ENCODE peak calls at places on chromosomes 11 and 22, in six cellular contexts. One of them, this sample, is unnamed.

GRCh38 chr11:118530683-118531596 is at the start of gene TMEM25:
- DNase-seq in stimulated activated naive CD4-positive, alpha-beta T cell: peak
- DNase-seq in right lobe of liver: peak
- DNase-seq in stimulated activated CD4-positive, alpha-beta T cell treated with anti-CD3 and anti-CD28 coated beads, Interleukin-12 subunit alpha, Interleukin-12 subunit beta, amount 100 ng/mL, for 24 hours: peak
- DNase-seq in activated T-cell treated with anti-CD3 and anti-CD28 coated beads for 1 hour: peak
- DNase-seq in left cardiac atrium: peak
- DNase-seq in this sample: peak

GRCh38 chr11:86917577-86917976 is 37.6 kb downstream of the FZD4 start:
- DNase-seq in right lobe of liver: no peak
- DNase-seq in stimulated activated naive CD4-positive, alpha-beta T cell: no peak
- DNase-seq in stimulated activated CD4-positive, alpha-beta T cell treated with anti-CD3 and anti-CD28 coated beads, Interleukin-12 subunit alpha, Interleukin-12 subunit beta, amount 100 ng/mL, for 24 hours: no peak
- DNase-seq in left cardiac atrium: no peak
- DNase-seq in activated T-cell treated with anti-CD3 and anti-CD28 coated beads for 1 hour: no peak
- DNase-seq in this sample: no peak

GRCh38 chr22:47196881-47197701 is 434.6 kb downstream of the TBC1D22A start:
- DNase-seq in left cardiac atrium: no peak
- DNase-seq in stimulated activated naive CD4-positive, alpha-beta T cell: no peak
- DNase-seq in activated T-cell treated with anti-CD3 and anti-CD28 coated beads for 1 hour: no peak
- DNase-seq in right lobe of liver: peak
- DNase-seq in stimulated activated CD4-positive, alpha-beta T cell treated with anti-CD3 and anti-CD28 coated beads, Interleukin-12 subunit alpha, Interleukin-12 subunit beta, amount 100 ng/mL, for 24 hours: no peak
- DNase-seq in this sample: no peak

GRCh38 chr22:48851933-48852549 is 975.6 kb downstream of the BRD1 start:
- DNase-seq in stimulated activated CD4-positive, alpha-beta T cell treated with anti-CD3 and anti-CD28 coated beads, Interleukin-12 subunit alpha, Interleukin-12 subunit beta, amount 100 ng/mL, for 24 hours: no peak
- DNase-seq in activated T-cell treated with anti-CD3 and anti-CD28 coated beads for 1 hour: no peak
- DNase-seq in left cardiac atrium: no peak
- DNase-seq in stimulated activated naive CD4-positive, alpha-beta T cell: no peak
- DNase-seq in right lobe of liver: peak
- DNase-seq in this sample: no peak

GRCh38 chr11:78690588-78690987 is 115.9 kb upstream of the NARS2 start:
- DNase-seq in left cardiac atrium: no peak
- DNase-seq in stimulated activated CD4-positive, alpha-beta T cell treated with anti-CD3 and anti-CD28 coated beads, Interleukin-12 subunit alpha, Interleukin-12 subunit beta, amount 100 ng/mL, for 24 hours: no peak
- DNase-seq in activated T-cell treated with anti-CD3 and anti-CD28 coated beads for 1 hour: no peak
- DNase-seq in stimulated activated naive CD4-positive, alpha-beta T cell: no peak
- DNase-seq in right lobe of liver: no peak
- DNase-seq in this sample: peak

GRCh38 chr22:36486619-36487384 is 5.4 kb upstream of the TXN2 start:
- DNase-seq in stimulated activated CD4-positive, alpha-beta T cell treated with anti-CD3 and anti-CD28 coated beads, Interleukin-12 subunit alpha, Interleukin-12 subunit beta, amount 100 ng/mL, for 24 hours: peak
- DNase-seq in right lobe of liver: no peak
- DNase-seq in left cardiac atrium: no peak
- DNase-seq in activated T-cell treated with anti-CD3 and anti-CD28 coated beads for 1 hour: peak
- DNase-seq in stimulated activated naive CD4-positive, alpha-beta T cell: peak
- DNase-seq in this sample: peak

GRCh38 chr22:37768273-37768672 is 39.5 kb upstream of the GCAT start:
- DNase-seq in stimulated activated naive CD4-positive, alpha-beta T cell: no peak
- DNase-seq in left cardiac atrium: no peak
- DNase-seq in right lobe of liver: no peak
- DNase-seq in activated T-cell treated with anti-CD3 and anti-CD28 coated beads for 1 hour: no peak
- DNase-seq in stimulated activated CD4-positive, alpha-beta T cell treated with anti-CD3 and anti-CD28 coated beads, Interleukin-12 subunit alpha, Interleukin-12 subunit beta, amount 100 ng/mL, for 24 hours: no peak
- DNase-seq in this sample: no peak

GRCh38 chr22:16967453-16968217 is 40.4 kb downstream of the GAB4 start:
- DNase-seq in stimulated activated CD4-positive, alpha-beta T cell treated with anti-CD3 and anti-CD28 coated beads, Interleukin-12 subunit alpha, Interleukin-12 subunit beta, amount 100 ng/mL, for 24 hours: no peak
- DNase-seq in activated T-cell treated with anti-CD3 and anti-CD28 coated beads for 1 hour: no peak
- DNase-seq in left cardiac atrium: no peak
- DNase-seq in right lobe of liver: no peak
- DNase-seq in stimulated activated naive CD4-positive, alpha-beta T cell: no peak
- DNase-seq in this sample: no peak

GRCh38 chr11:6995703-6996102 is 24.4 kb downstream of the ZNF214 start:
- DNase-seq in right lobe of liver: no peak
- DNase-seq in left cardiac atrium: no peak
- DNase-seq in stimulated activated CD4-positive, alpha-beta T cell treated with anti-CD3 and anti-CD28 coated beads, Interleukin-12 subunit alpha, Interleukin-12 subunit beta, amount 100 ng/mL, for 24 hours: no peak
- DNase-seq in activated T-cell treated with anti-CD3 and anti-CD28 coated beads for 1 hour: no peak
- DNase-seq in stimulated activated naive CD4-positive, alpha-beta T cell: no peak
- DNase-seq in this sample: no peak

GRCh38 chr11:47399860-47400812 is 8.3 kb upstream of the SLC39A13 start:
- DNase-seq in stimulated activated CD4-positive, alpha-beta T cell treated with anti-CD3 and anti-CD28 coated beads, Interleukin-12 subunit alpha, Interleukin-12 subunit beta, amount 100 ng/mL, for 24 hours: no peak
- DNase-seq in activated T-cell treated with anti-CD3 and anti-CD28 coated beads for 1 hour: peak
- DNase-seq in stimulated activated naive CD4-positive, alpha-beta T cell: peak
- DNase-seq in right lobe of liver: no peak
- DNase-seq in left cardiac atrium: no peak
- DNase-seq in this sample: peak

GRCh38 chr11:118343981-118344521 is at the start of gene CD3G:
- DNase-seq in right lobe of liver: no peak
- DNase-seq in stimulated activated naive CD4-positive, alpha-beta T cell: peak
- DNase-seq in left cardiac atrium: no peak
- DNase-seq in activated T-cell treated with anti-CD3 and anti-CD28 coated beads for 1 hour: peak
- DNase-seq in stimulated activated CD4-positive, alpha-beta T cell treated with anti-CD3 and anti-CD28 coated beads, Interleukin-12 subunit alpha, Interleukin-12 subunit beta, amount 100 ng/mL, for 24 hours: peak
- DNase-seq in this sample: no peak

GRCh38 chr22:26842103-26842502 is 184.7 kb downstream of the MIAT start:
- DNase-seq in stimulated activated CD4-positive, alpha-beta T cell treated with anti-CD3 and anti-CD28 coated beads, Interleukin-12 subunit alpha, Interleukin-12 subunit beta, amount 100 ng/mL, for 24 hours: no peak
- DNase-seq in activated T-cell treated with anti-CD3 and anti-CD28 coated beads for 1 hour: no peak
- DNase-seq in right lobe of liver: no peak
- DNase-seq in left cardiac atrium: no peak
- DNase-seq in stimulated activated naive CD4-positive, alpha-beta T cell: no peak
- DNase-seq in this sample: no peak

GRCh38 chr11:65181569-65182257 is at the start of gene CAPN1:
- DNase-seq in right lobe of liver: peak
- DNase-seq in left cardiac atrium: peak
- DNase-seq in activated T-cell treated with anti-CD3 and anti-CD28 coated beads for 1 hour: peak
- DNase-seq in stimulated activated CD4-positive, alpha-beta T cell treated with anti-CD3 and anti-CD28 coated beads, Interleukin-12 subunit alpha, Interleukin-12 subunit beta, amount 100 ng/mL, for 24 hours: peak
- DNase-seq in stimulated activated naive CD4-positive, alpha-beta T cell: peak
- DNase-seq in this sample: peak

GRCh38 chr11:65652511-65653228 is 10.0 kb downstream of the RELA start:
- DNase-seq in left cardiac atrium: peak
- DNase-seq in activated T-cell treated with anti-CD3 and anti-CD28 coated beads for 1 hour: peak
- DNase-seq in stimulated activated naive CD4-positive, alpha-beta T cell: peak
- DNase-seq in right lobe of liver: peak
- DNase-seq in stimulated activated CD4-positive, alpha-beta T cell treated with anti-CD3 and anti-CD28 coated beads, Interleukin-12 subunit alpha, Interleukin-12 subunit beta, amount 100 ng/mL, for 24 hours: peak
- DNase-seq in this sample: peak

GRCh38 chr11:3000032-3000961 is 8.2 kb upstream of the NAP1L4 start:
- DNase-seq in stimulated activated naive CD4-positive, alpha-beta T cell: no peak
- DNase-seq in activated T-cell treated with anti-CD3 and anti-CD28 coated beads for 1 hour: no peak
- DNase-seq in stimulated activated CD4-positive, alpha-beta T cell treated with anti-CD3 and anti-CD28 coated beads, Interleukin-12 subunit alpha, Interleukin-12 subunit beta, amount 100 ng/mL, for 24 hours: no peak
- DNase-seq in left cardiac atrium: peak
- DNase-seq in right lobe of liver: peak
- DNase-seq in this sample: no peak

GRCh38 chr22:49497266-49497665 is 330.4 kb downstream of the BRD1 start:
- DNase-seq in stimulated activated CD4-positive, alpha-beta T cell treated with anti-CD3 and anti-CD28 coated beads, Interleukin-12 subunit alpha, Interleukin-12 subunit beta, amount 100 ng/mL, for 24 hours: no peak
- DNase-seq in right lobe of liver: no peak
- DNase-seq in stimulated activated naive CD4-positive, alpha-beta T cell: no peak
- DNase-seq in activated T-cell treated with anti-CD3 and anti-CD28 coated beads for 1 hour: no peak
- DNase-seq in left cardiac atrium: no peak
- DNase-seq in this sample: no peak

GRCh38 chr11:975824-976223 is 50.2 kb downstream of the AP2A2 start:
- DNase-seq in right lobe of liver: no peak
- DNase-seq in stimulated activated naive CD4-positive, alpha-beta T cell: no peak
- DNase-seq in left cardiac atrium: no peak
- DNase-seq in activated T-cell treated with anti-CD3 and anti-CD28 coated beads for 1 hour: no peak
- DNase-seq in stimulated activated CD4-positive, alpha-beta T cell treated with anti-CD3 and anti-CD28 coated beads, Interleukin-12 subunit alpha, Interleukin-12 subunit beta, amount 100 ng/mL, for 24 hours: no peak
- DNase-seq in this sample: peak

GRCh38 chr11:16786131-16786530 is 47.7 kb downstream of the C11orf58 start:
- DNase-seq in activated T-cell treated with anti-CD3 and anti-CD28 coated beads for 1 hour: no peak
- DNase-seq in stimulated activated CD4-positive, alpha-beta T cell treated with anti-CD3 and anti-CD28 coated beads, Interleukin-12 subunit alpha, Interleukin-12 subunit beta, amount 100 ng/mL, for 24 hours: no peak
- DNase-seq in right lobe of liver: peak
- DNase-seq in stimulated activated naive CD4-positive, alpha-beta T cell: no peak
- DNase-seq in left cardiac atrium: no peak
- DNase-seq in this sample: no peak

GRCh38 chr11:78032090-78032489 is 9.0 kb upstream of the KCTD14 start:
- DNase-seq in stimulated activated naive CD4-positive, alpha-beta T cell: no peak
- DNase-seq in activated T-cell treated with anti-CD3 and anti-CD28 coated beads for 1 hour: no peak
- DNase-seq in right lobe of liver: no peak
- DNase-seq in left cardiac atrium: no peak
- DNase-seq in stimulated activated CD4-positive, alpha-beta T cell treated with anti-CD3 and anti-CD28 coated beads, Interleukin-12 subunit alpha, Interleukin-12 subunit beta, amount 100 ng/mL, for 24 hours: no peak
- DNase-seq in this sample: no peak

GRCh38 chr22:27488456-27489224 is 312.9 kb downstream of the MN1 start:
- DNase-seq in activated T-cell treated with anti-CD3 and anti-CD28 coated beads for 1 hour: no peak
- DNase-seq in right lobe of liver: peak
- DNase-seq in stimulated activated CD4-positive, alpha-beta T cell treated with anti-CD3 and anti-CD28 coated beads, Interleukin-12 subunit alpha, Interleukin-12 subunit beta, amount 100 ng/mL, for 24 hours: no peak
- DNase-seq in stimulated activated naive CD4-positive, alpha-beta T cell: no peak
- DNase-seq in left cardiac atrium: no peak
- DNase-seq in this sample: no peak

GRCh38 chr11:78851883-78852586 is 277.4 kb upstream of the NARS2 start:
- DNase-seq in stimulated activated naive CD4-positive, alpha-beta T cell: no peak
- DNase-seq in stimulated activated CD4-positive, alpha-beta T cell treated with anti-CD3 and anti-CD28 coated beads, Interleukin-12 subunit alpha, Interleukin-12 subunit beta, amount 100 ng/mL, for 24 hours: no peak
- DNase-seq in activated T-cell treated with anti-CD3 and anti-CD28 coated beads for 1 hour: no peak
- DNase-seq in right lobe of liver: no peak
- DNase-seq in left cardiac atrium: no peak
- DNase-seq in this sample: no peak

GRCh38 chr11:111785886-111786412 is 19.8 kb upstream of the PPP2R1B start:
- DNase-seq in stimulated activated CD4-positive, alpha-beta T cell treated with anti-CD3 and anti-CD28 coated beads, Interleukin-12 subunit alpha, Interleukin-12 subunit beta, amount 100 ng/mL, for 24 hours: no peak
- DNase-seq in stimulated activated naive CD4-positive, alpha-beta T cell: no peak
- DNase-seq in activated T-cell treated with anti-CD3 and anti-CD28 coated beads for 1 hour: no peak
- DNase-seq in right lobe of liver: peak
- DNase-seq in left cardiac atrium: no peak
- DNase-seq in this sample: no peak

GRCh38 chr11:60771146-60771545 is 14.0 kb upstream of the MS4A10 start:
- DNase-seq in right lobe of liver: no peak
- DNase-seq in activated T-cell treated with anti-CD3 and anti-CD28 coated beads for 1 hour: no peak
- DNase-seq in stimulated activated CD4-positive, alpha-beta T cell treated with anti-CD3 and anti-CD28 coated beads, Interleukin-12 subunit alpha, Interleukin-12 subunit beta, amount 100 ng/mL, for 24 hours: no peak
- DNase-seq in left cardiac atrium: no peak
- DNase-seq in stimulated activated naive CD4-positive, alpha-beta T cell: no peak
- DNase-seq in this sample: no peak

GRCh38 chr11:124884869-124885479 is 12.7 kb downstream of the ROBO4 start:
- DNase-seq in right lobe of liver: peak
- DNase-seq in activated T-cell treated with anti-CD3 and anti-CD28 coated beads for 1 hour: no peak
- DNase-seq in left cardiac atrium: no peak
- DNase-seq in stimulated activated CD4-positive, alpha-beta T cell treated with anti-CD3 and anti-CD28 coated beads, Interleukin-12 subunit alpha, Interleukin-12 subunit beta, amount 100 ng/mL, for 24 hours: no peak
- DNase-seq in stimulated activated naive CD4-positive, alpha-beta T cell: no peak
- DNase-seq in this sample: no peak

GRCh38 chr11:22707119-22707899 is 40.9 kb downstream of the GAS2 start:
- DNase-seq in right lobe of liver: no peak
- DNase-seq in stimulated activated CD4-positive, alpha-beta T cell treated with anti-CD3 and anti-CD28 coated beads, Interleukin-12 subunit alpha, Interleukin-12 subunit beta, amount 100 ng/mL, for 24 hours: no peak
- DNase-seq in left cardiac atrium: no peak
- DNase-seq in stimulated activated naive CD4-positive, alpha-beta T cell: no peak
- DNase-seq in activated T-cell treated with anti-CD3 and anti-CD28 coated beads for 1 hour: no peak
- DNase-seq in this sample: peak

GRCh38 chr11:1564535-1565172 is 7.4 kb downstream of the DUSP8 start:
- DNase-seq in left cardiac atrium: peak
- DNase-seq in stimulated activated CD4-positive, alpha-beta T cell treated with anti-CD3 and anti-CD28 coated beads, Interleukin-12 subunit alpha, Interleukin-12 subunit beta, amount 100 ng/mL, for 24 hours: no peak
- DNase-seq in stimulated activated naive CD4-positive, alpha-beta T cell: no peak
- DNase-seq in right lobe of liver: no peak
- DNase-seq in activated T-cell treated with anti-CD3 and anti-CD28 coated beads for 1 hour: no peak
- DNase-seq in this sample: peak

GRCh38 chr11:47056261-47056915 is 119.8 kb downstream of the CSTPP1 start:
- DNase-seq in activated T-cell treated with anti-CD3 and anti-CD28 coated beads for 1 hour: no peak
- DNase-seq in stimulated activated CD4-positive, alpha-beta T cell treated with anti-CD3 and anti-CD28 coated beads, Interleukin-12 subunit alpha, Interleukin-12 subunit beta, amount 100 ng/mL, for 24 hours: no peak
- DNase-seq in stimulated activated naive CD4-positive, alpha-beta T cell: no peak
- DNase-seq in left cardiac atrium: no peak
- DNase-seq in right lobe of liver: no peak
- DNase-seq in this sample: peak

GRCh38 chr11:61974766-61975631 is 7.6 kb upstream of the FTH1 start:
- DNase-seq in activated T-cell treated with anti-CD3 and anti-CD28 coated beads for 1 hour: no peak
- DNase-seq in left cardiac atrium: no peak
- DNase-seq in stimulated activated CD4-positive, alpha-beta T cell treated with anti-CD3 and anti-CD28 coated beads, Interleukin-12 subunit alpha, Interleukin-12 subunit beta, amount 100 ng/mL, for 24 hours: no peak
- DNase-seq in stimulated activated naive CD4-positive, alpha-beta T cell: no peak
- DNase-seq in right lobe of liver: peak
- DNase-seq in this sample: peak

This sample was measured in DMS53.